ENCODE peak calls at places on chromosomes 7 and 10, in five cellular contexts. A is BE2C, R is mesendoderm, N is neural progenitor cell, I is cardiac muscle cell. X is an unnamed sample.

GRCh38 chr10:70053212-70053895 is 708 bp downstream of the MACROH2A2 start:
- DNase-seq in A (peak; percentile 41), R (no peak), N (peak; percentile 58), I (peak; percentile 35), X (peak; percentile 20)

GRCh38 chr10:72688208-72688651 is 3.7 kb upstream of the MCU start:
- DNase-seq in A (no peak), R (peak; percentile 20), N (no peak), I (peak; percentile 82), X (peak; percentile 69)

GRCh38 chr7:44112231-44112996 is 8.3 kb downstream of the AEBP1 start:
- DNase-seq in A (no peak), R (no peak), N (no peak), I (no peak), X (no peak)

GRCh38 chr10:5282137-5282536 is 82.6 kb upstream of the UCN3 start:
- DNase-seq in A (no peak), R (peak; percentile 49), N (no peak), I (no peak), X (no peak)

GRCh38 chr10:117266400-117266799 is 25.5 kb downstream of the SLC18A2 start:
- DNase-seq in A (no peak), R (no peak), N (no peak), I (no peak), X (no peak)

GRCh38 chr7:99108615-99109014 is 35.3 kb downstream of the SMURF1 start:
- DNase-seq in A (no peak), R (no peak), N (no peak), I (no peak), X (no peak)

GRCh38 chr7:43569424-43569823 is 13.5 kb upstream of the STK17A start:
- DNase-seq in A (no peak), R (no peak), N (no peak), I (peak; percentile 30), X (peak; percentile 10)

GRCh38 chr10:63173468-63174227 is 40.5 kb downstream of the NRBF2 start:
- DNase-seq in A (no peak), R (no peak), N (no peak), I (no peak), X (no peak)

GRCh38 chr10:127117125-127117524 is 79.3 kb downstream of the INSYN2A start:
- DNase-seq in A (no peak), R (peak; percentile 68), N (peak; percentile 77), I (peak; percentile 72), X (peak; percentile 57)

GRCh38 chr10:125094826-125095225 is 65.5 kb downstream of the CTBP2 start:
- DNase-seq in A (no peak), R (no peak), N (no peak), I (no peak), X (no peak)

GRCh38 chr10:56823849-56824248 is 462.8 kb upstream of the ZWINT start:
- DNase-seq in A (no peak), R (peak; percentile 32), N (peak; percentile 42), I (no peak), X (no peak)

GRCh38 chr7:149147730-149148653 is 739 bp downstream of the ZNF398 start:
- DNase-seq in A (peak; percentile 68), R (peak; percentile 60), N (peak; percentile 81), I (peak; percentile 53), X (peak; percentile 59)

GRCh38 chr10:36671607-36672006 is 453.8 kb upstream of the ANKRD30A start:
- DNase-seq in A (no peak), R (no peak), N (no peak), I (no peak), X (no peak)

GRCh38 chr7:38681882-38682281 is 50.7 kb upstream of the AMPH start:
- DNase-seq in A (no peak), R (no peak), N (no peak), I (peak; percentile 36), X (no peak)

GRCh38 chr7:117741962-117742361 is 131.3 kb downstream of the CTTNBP2 start:
- DNase-seq in A (no peak), R (no peak), N (no peak), I (no peak), X (no peak)

GRCh38 chr7:124686543-124687161 is 78.9 kb downstream of the GPR37 start:
- DNase-seq in A (no peak), R (no peak), N (no peak), I (no peak), X (no peak)

DNA sequence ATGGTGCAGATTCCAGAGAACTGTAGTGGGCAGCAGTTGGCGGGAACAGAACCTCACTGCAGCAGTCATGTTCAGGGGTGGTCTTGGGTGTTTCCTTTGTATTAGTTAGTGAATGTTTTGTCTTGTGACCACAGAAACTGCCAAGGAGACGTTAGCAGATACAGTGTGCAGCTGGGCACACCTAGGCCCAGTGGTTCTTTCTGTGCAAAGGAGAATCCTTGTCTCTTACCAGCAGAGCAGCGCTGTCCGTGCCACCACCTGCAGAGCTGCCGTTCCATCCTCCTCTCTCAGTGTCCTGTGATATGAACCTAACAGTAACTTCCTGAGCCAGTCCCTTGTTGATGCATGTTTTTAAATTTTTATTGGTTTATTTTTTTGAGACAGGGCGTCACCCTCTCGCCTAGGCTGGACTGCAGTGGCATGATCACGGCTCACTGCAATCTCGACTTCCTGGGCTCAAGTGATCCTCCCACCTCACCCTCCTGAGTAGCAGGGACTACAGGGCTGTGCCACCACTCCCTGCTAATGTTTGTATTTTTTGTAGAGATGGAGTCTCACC is 60.6 kb downstream of the WDR37 start:
- DNase-seq in A (no peak), R (no peak), N (no peak), I (no peak), X (no peak)
- H3K36me3 ChIP-seq in A (peaks cover 23% of the 10 kb centered on the region), R (no peaks in the 10 kb centered on the region), N (no peaks in the 10 kb centered on the region), I (peaks cover 4% of the 10 kb centered on the region), X (no peaks in the 10 kb centered on the region)

GRCh38 chr7:191105-192034 is 1.0 kb upstream of the FAM20C start:
- DNase-seq in A (no peak), R (peak; percentile 41), N (peak; percentile 37), I (peak; percentile 89), X (peak; percentile 27)
- H3K4me3 ChIP-seq in A (no peak overlapping the region), R (no peak overlapping the region), N (peak overlapping the region; percentile 57), I (peak overlapping the region; percentile 41), X (peak overlapping the region; percentile 68)

DNA sequence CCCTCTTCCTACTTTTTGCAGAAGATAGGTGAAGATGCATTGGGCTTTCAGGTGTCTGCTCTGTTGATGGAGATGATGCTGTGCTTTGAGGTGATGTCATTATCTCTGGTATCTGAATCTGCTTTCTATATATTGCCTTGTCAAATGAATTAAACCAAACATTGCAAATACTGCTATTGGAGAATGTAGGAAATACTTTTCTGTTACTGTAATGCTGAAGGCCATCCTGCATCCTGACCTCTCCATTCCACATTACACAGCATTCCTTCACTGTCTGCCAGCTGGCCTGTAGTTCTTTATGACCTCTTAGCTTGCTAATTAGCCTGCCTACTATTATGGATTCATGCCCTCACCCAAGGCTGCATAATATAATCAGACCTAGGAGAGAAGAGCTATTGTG is 73.2 kb downstream of the VCL start:
- DNase-seq in A (no peak), R (peak; percentile 79), N (no peak), I (peak; percentile 80), X (peak; percentile 30)
- H3K36me3 ChIP-seq in A (peaks cover 6% of the 10 kb centered on the region), R (peaks cover 3% of the 10 kb centered on the region), N (no peaks in the 10 kb centered on the region), I (peaks cover 35% of the 10 kb centered on the region), X (peaks cover 6% of the 10 kb centered on the region)

GRCh38 chr7:151608031-151608551 is 88.4 kb upstream of the RHEB start:
- DNase-seq in A (peak; percentile 36), R (peak; percentile 22), N (no peak), I (no peak), X (no peak)
- H3K4me3 ChIP-seq in A (no peak overlapping the region), R (no peak overlapping the region), N (no peak overlapping the region), I (no peak overlapping the region), X (no peak overlapping the region)

GRCh38 chr7:2274666-2275065 is 32.6 kb downstream of the NUDT1 start:
- DNase-seq in A (no peak), R (no peak), N (no peak), I (no peak), X (no peak)
- H3K36me3 ChIP-seq in A (no peaks in the 10 kb centered on the region), R (no peaks in the 10 kb centered on the region), N (no peaks in the 10 kb centered on the region), I (no peaks in the 10 kb centered on the region), X (no peaks in the 10 kb centered on the region)

GRCh38 chr7:107687656-107688055 is 27.0 kb downstream of the SLC26A4 start:
- DNase-seq in A (no peak), R (no peak), N (no peak), I (no peak), X (no peak)
- H3K4me3 ChIP-seq in A (no peak overlapping the region), R (no peak overlapping the region), N (no peak overlapping the region), I (no peak overlapping the region), X (no peak overlapping the region)

DNA sequence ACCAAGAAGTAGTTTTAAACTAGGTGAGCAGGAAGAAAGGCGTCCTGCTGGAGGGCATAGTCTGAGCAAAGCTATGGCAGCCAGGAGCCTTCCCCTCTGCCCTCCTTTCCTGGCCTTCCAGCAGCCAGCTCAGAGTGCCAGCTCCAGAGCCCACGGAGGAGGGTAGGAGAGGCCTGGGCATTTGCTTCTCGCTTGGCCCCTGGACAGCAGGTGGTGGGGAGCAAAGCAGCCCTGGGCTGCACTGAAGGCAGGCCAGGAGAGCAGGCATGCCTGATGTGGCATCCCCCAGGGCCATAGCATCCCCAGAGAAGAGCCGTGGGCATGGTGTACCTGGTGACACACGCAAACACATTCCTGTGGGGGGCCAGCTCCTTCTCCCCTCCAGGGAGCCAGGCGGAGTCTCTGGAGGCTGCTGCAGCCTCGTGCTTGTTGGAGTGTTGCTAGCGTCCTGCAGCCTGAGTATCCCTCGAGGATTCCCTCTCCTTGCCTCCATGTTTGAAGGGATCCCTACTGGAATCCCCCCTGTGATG is 43.9 kb downstream of the CDH23 start:
- DNase-seq in A (no peak), R (no peak), N (no peak), I (no peak), X (no peak)
- H3K36me3 ChIP-seq in A (no peaks in the 10 kb centered on the region), R (no peaks in the 10 kb centered on the region), N (no peaks in the 10 kb centered on the region), I (no peaks in the 10 kb centered on the region), X (no peaks in the 10 kb centered on the region)

DNA sequence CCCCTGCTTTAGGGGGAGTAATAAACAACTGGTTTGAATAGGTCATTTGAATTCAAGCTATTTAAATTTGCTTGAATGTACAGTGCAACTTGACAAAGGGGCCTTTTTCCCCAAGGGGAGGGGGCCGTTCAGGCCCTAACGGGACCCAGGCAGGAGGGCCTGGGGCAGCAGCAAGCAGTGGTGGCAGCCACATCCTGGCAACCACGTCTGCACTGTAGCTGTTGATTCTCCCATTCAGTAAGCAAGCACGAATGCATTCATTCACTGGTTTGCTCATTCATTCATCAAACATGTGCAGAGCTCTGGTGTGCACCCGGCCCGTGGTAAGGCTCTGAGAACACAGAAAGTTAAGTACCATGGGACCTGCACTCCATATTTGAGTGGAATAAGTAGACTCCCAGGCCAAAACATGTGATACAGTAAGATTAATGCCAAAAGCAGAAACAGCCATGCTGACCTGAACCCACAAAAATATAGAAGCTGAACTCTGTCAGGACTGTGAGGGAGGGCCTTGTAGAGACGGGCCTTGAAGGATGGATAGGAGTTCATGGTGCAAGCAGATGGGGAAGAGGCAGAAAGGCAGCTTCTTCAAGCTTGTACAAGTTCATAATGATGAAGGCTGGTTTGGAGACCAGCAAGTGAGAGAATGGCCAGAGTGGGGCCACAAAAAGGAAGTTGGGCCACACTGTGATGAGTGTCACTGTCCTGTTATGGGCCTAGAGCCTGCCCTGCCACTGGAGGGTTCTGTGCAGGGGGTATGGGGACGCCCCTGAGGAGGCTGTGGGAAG is 29.3 kb upstream of the C10orf53 start:
- DNase-seq in A (no peak), R (no peak), N (no peak), I (no peak), X (no peak)
- H3K4me3 ChIP-seq in A (no peak overlapping the region), R (no peak overlapping the region), N (no peak overlapping the region), I (no peak overlapping the region), X (no peak overlapping the region)